ENCODE peak calls at places on chromosomes 6 and 20, in eight cellular contexts. C is esophagus squamous epithelium, I is A549, N is SJSA1, A is pancreas, T is body of pancreas, Y is heart right ventricle, L is ovary. R is an unnamed sample.

GRCh38 chr20:56764671-56765070 is 135.6 kb downstream of the TFAP2C start:
- DNase-seq in T (no peak), C (no peak), I (no peak), Y (no peak), L (no peak), A (no peak), N (no peak), R (no peak)

GRCh38 chr6:56536536-56536935 is 106.2 kb downstream of the DST start:
- DNase-seq in Y (no peak), N (no peak), L (no peak), A (no peak), I (no peak), C (no peak), T (no peak), R (no peak)

GRCh38 chr6:56532766-56533551 is 109.7 kb downstream of the DST start:
- DNase-seq in T (no peak), I (no peak), Y (no peak), C (no peak), N (no peak), L (no peak), A (no peak), R (no peak)

GRCh38 chr6:3765415-3765814 is 13.9 kb upstream of the PXDC1 start:
- DNase-seq in L (no peak), Y (no peak), T (no peak), A (no peak), I (no peak), C (no peak), N (no peak), R (no peak)

GRCh38 chr6:36627801-36628246 is 33.7 kb downstream of the SRSF3 start:
- DNase-seq in I (no peak), N (peak; percentile 67), T (peak; percentile 52), L (peak; percentile 76), Y (peak; percentile 67), A (peak; percentile 62), C (no peak), R (peak; percentile 50)

GRCh38 chr6:87484491-87484890 is 11.7 kb downstream of the SLC35A1 start:
- DNase-seq in I (no peak), T (no peak), C (no peak), L (no peak), N (no peak), Y (no peak), A (no peak), R (no peak)

GRCh38 chr20:7161690-7162089 is 394.2 kb downstream of the BMP2 start:
- DNase-seq in L (no peak), I (peak; percentile 9), C (no peak), Y (peak; percentile 13), N (no peak), T (no peak), A (no peak), R (no peak)

GRCh38 chr6:148747493-148748160 is 797 bp downstream of the UST start:
- DNase-seq in I (peak; percentile 5), L (peak; percentile 72), C (no peak), T (peak; percentile 44), Y (peak; percentile 16), N (peak; percentile 61), A (peak; percentile 75), R (peak; percentile 36)

GRCh38 chr6:5999688-6000608 is 6.8 kb downstream of the NRN1 start:
- DNase-seq in C (no peak), I (no peak), A (no peak), N (no peak), L (no peak), T (no peak), Y (peak; percentile 11), R (no peak)

GRCh38 chr20:35839891-35840290 is 68.1 kb downstream of the PHF20 start:
- DNase-seq in Y (no peak), A (no peak), N (no peak), T (no peak), C (no peak), L (no peak), I (no peak), R (no peak)

GRCh38 chr20:19977373-19977770 is 39.8 kb upstream of the NAA20 start:
- DNase-seq in N (no peak), A (no peak), T (no peak), Y (no peak), I (no peak), L (no peak), C (no peak), R (no peak)

GRCh38 chr6:28802417-28803336 is 121.1 kb downstream of the TRIM27 start:
- DNase-seq in I (peak; percentile 87), N (peak; percentile 30), T (no peak), Y (no peak), L (no peak), C (no peak), A (no peak), R (no peak)

GRCh38 chr20:48782073-48782472 is 45.7 kb downstream of the PREX1 start:
- DNase-seq in C (no peak), T (no peak), L (no peak), I (no peak), N (no peak), Y (no peak), A (no peak), R (no peak)

GRCh38 chr20:50124496-50124895 is 11.5 kb upstream of the UBE2V1 start:
- DNase-seq in I (no peak), T (no peak), N (no peak), A (no peak), C (no peak), Y (no peak), L (no peak), R (no peak)

GRCh38 chr20:50129662-50130345 is 16.9 kb upstream of the UBE2V1 start:
- DNase-seq in T (no peak), Y (no peak), L (no peak), I (peak; percentile 64), N (no peak), C (no peak), A (no peak), R (no peak)

GRCh38 chr20:50128520-50128905 is 15.6 kb upstream of the UBE2V1 start:
- DNase-seq in L (no peak), A (no peak), C (no peak), T (no peak), I (no peak), Y (no peak), N (no peak), R (no peak)

GRCh38 chr20:50127587-50128519 is 14.9 kb upstream of the UBE2V1 start:
- DNase-seq in C (no peak), L (no peak), T (no peak), I (no peak), N (no peak), A (no peak), Y (no peak), R (no peak)

GRCh38 chr20:50126662-50127061 is 13.7 kb upstream of the UBE2V1 start:
- DNase-seq in I (peak; percentile 73), N (no peak), Y (no peak), A (no peak), L (no peak), C (no peak), T (peak; percentile 78), R (no peak)
- H3K4me1 ChIP-seq in I (peaks cover 31% of the 10 kb centered on the region), N (peaks cover 13% of the 10 kb centered on the region), Y (no peaks in the 10 kb centered on the region), A (peaks cover 10% of the 10 kb centered on the region), L (no peaks in the 10 kb centered on the region), C (peaks cover 5% of the 10 kb centered on the region), T (peaks cover 14% of the 10 kb centered on the region), R (peaks cover 21% of the 10 kb centered on the region)

GRCh38 chr20:31641391-31641790 is 3.7 kb downstream of the COX4I2 start:
- DNase-seq in Y (no peak), I (no peak), L (no peak), A (no peak), C (no peak), T (no peak), N (no peak), R (no peak)

GRCh38 chr20:31638816-31639215 is 1.1 kb downstream of the COX4I2 start:
- DNase-seq in Y (no peak), A (no peak), I (no peak), L (no peak), N (no peak), C (no peak), T (no peak), R (no peak)

GRCh38 chr20:31640259-31640658 is 2.5 kb downstream of the COX4I2 start:
- DNase-seq in C (no peak), L (no peak), A (no peak), Y (no peak), I (no peak), T (no peak), N (no peak), R (no peak)

GRCh38 chr20:31638317-31638716 is 605 bp downstream of the COX4I2 start:
- DNase-seq in I (no peak), Y (no peak), A (no peak), C (no peak), T (no peak), L (no peak), N (no peak), R (no peak)

DNA sequence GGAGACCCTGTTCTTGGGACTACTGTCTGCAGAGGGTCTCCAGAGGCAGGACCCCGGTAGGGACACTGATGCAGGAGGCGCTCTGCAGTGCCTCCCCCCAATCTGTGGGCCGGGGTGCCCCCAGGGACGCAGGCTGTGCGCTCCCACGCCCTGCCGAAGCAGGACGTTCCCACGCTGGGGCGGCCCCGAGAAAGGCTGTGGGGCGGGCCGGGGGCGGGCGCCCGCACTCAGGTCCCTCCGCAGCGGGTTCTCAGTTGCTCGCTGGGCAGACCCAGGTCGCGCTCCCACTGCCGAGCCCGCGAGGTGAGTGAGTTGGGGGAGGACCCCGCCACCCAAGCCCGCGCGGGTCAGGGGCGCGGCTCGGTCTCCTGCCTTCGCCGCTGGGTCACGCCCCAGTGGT is at the start of gene COX4I2:
- DNase-seq in Y (peak; percentile 62), T (no peak), C (no peak), I (no peak), A (no peak), L (no peak), N (no peak), R (peak; percentile 60)
- H3K27ac ChIP-seq in Y (peak within 1 kb of the TSS; percentile 73), T (no peak within 1 kb of the TSS), C (peak within 1 kb of the TSS; percentile 43), I (no peak within 1 kb of the TSS), A (no peak within 1 kb of the TSS), L (no peak within 1 kb of the TSS), N (no peak within 1 kb of the TSS), R (peak within 1 kb of the TSS; percentile 85)

GRCh38 chr6:134317471-134318131 is at the start of gene SGK1:
- DNase-seq in L (peak; percentile 73), N (peak; percentile 31), Y (peak; percentile 24), C (no peak), T (peak; percentile 18), A (peak; percentile 66), I (peak; percentile 18), R (no peak)
- H3K4me3 ChIP-seq in L (peak within 1 kb of the TSS; percentile 42), N (peak within 1 kb of the TSS; percentile 40), Y (peak within 1 kb of the TSS; percentile 65), C (peak within 1 kb of the TSS; percentile 75), T (no peak within 1 kb of the TSS), A (peak within 1 kb of the TSS; percentile 20), I (peak within 1 kb of the TSS; percentile 44), R (peak within 1 kb of the TSS; percentile 75)

GRCh38 chr6:30834643-30835042 is 49.7 kb upstream of the DDR1 start:
- DNase-seq in L (no peak), A (no peak), C (no peak), T (no peak), N (no peak), I (no peak), Y (no peak), R (no peak)

GRCh38 chr6:30829639-30830250 is 54.6 kb upstream of the DDR1 start:
- DNase-seq in L (no peak), I (no peak), C (no peak), N (no peak), A (peak; percentile 18), T (no peak), Y (no peak), R (no peak)

GRCh38 chr6:30835576-30835975 is 48.7 kb upstream of the DDR1 start:
- DNase-seq in L (no peak), T (no peak), Y (no peak), I (no peak), N (no peak), A (peak; percentile 3), C (no peak), R (no peak)

GRCh38 chr6:30830438-30830837 is 53.9 kb upstream of the DDR1 start:
- DNase-seq in Y (no peak), N (no peak), T (no peak), I (no peak), C (no peak), A (peak; percentile 3), L (no peak), R (no peak)

GRCh38 chr6:30832864-30833263 is 51.5 kb upstream of the DDR1 start:
- DNase-seq in Y (no peak), A (no peak), T (no peak), N (no peak), L (no peak), I (no peak), C (no peak), R (no peak)
- H3K4me1 ChIP-seq in Y (peaks cover 6% of the 10 kb centered on the region), A (peaks cover 5% of the 10 kb centered on the region), T (peaks cover 13% of the 10 kb centered on the region), N (peaks cover 10% of the 10 kb centered on the region), L (peaks cover 4% of the 10 kb centered on the region), I (peaks cover 12% of the 10 kb centered on the region), C (peaks cover 20% of the 10 kb centered on the region), R (peaks cover 27% of the 10 kb centered on the region)